ENCODE peak calls at places on chromosomes 12 and 14, in four cellular contexts. One of them, this sample, is unnamed. For H3K4me1, the result is how much of the 10 kb centered on the place peaks cover.

GRCh38 chr14:65224799-65225198 is 122.5 kb upstream of the MAX start:
- DNase-seq in A549: no peak
- DNase-seq in fibroblast of lung: no peak
- DNase-seq in Caco-2: no peak
- DNase-seq in this sample: no peak

GRCh38 chr12:105204916-105205315 is 31.1 kb downstream of the APPL2 start:
- DNase-seq in A549: no peak
- DNase-seq in fibroblast of lung: no peak
- DNase-seq in Caco-2: no peak
- DNase-seq in this sample: no peak

GRCh38 chr12:72388322-72388721 is 116.2 kb downstream of the TRHDE start:
- DNase-seq in A549: no peak
- DNase-seq in fibroblast of lung: no peak
- DNase-seq in Caco-2: no peak
- DNase-seq in this sample: no peak

GRCh38 chr12:45913631-45914030 is 76.7 kb downstream of the SCAF11 start:
- DNase-seq in A549: no peak
- DNase-seq in fibroblast of lung: no peak
- DNase-seq in Caco-2: no peak
- DNase-seq in this sample: peak

GRCh38 chr12:6968426-6968825 is 2.0 kb downstream of the PHB2 start:
- DNase-seq in A549: no peak
- DNase-seq in fibroblast of lung: no peak
- DNase-seq in Caco-2: no peak
- DNase-seq in this sample: no peak

GRCh38 chr14:102675396-102675795 is 82.9 kb downstream of the RCOR1 start:
- DNase-seq in A549: no peak
- DNase-seq in fibroblast of lung: no peak
- DNase-seq in Caco-2: no peak
- DNase-seq in this sample: no peak

GRCh38 chr14:72555609-72556000 is 338.3 kb downstream of the DPF3 start:
- DNase-seq in A549: no peak
- DNase-seq in fibroblast of lung: no peak
- DNase-seq in Caco-2: no peak
- DNase-seq in this sample: no peak

GRCh38 chr12:10186299-10186698 is 7.5 kb downstream of the TMEM52B start:
- DNase-seq in A549: no peak
- DNase-seq in fibroblast of lung: no peak
- DNase-seq in Caco-2: no peak
- DNase-seq in this sample: no peak

GRCh38 chr12:19837543-19837942 is 398.3 kb downstream of the AEBP2 start:
- DNase-seq in A549: no peak
- DNase-seq in fibroblast of lung: no peak
- DNase-seq in Caco-2: no peak
- DNase-seq in this sample: no peak

GRCh38 chr12:1651946-1652345 is 22.9 kb downstream of the WNT5B start:
- DNase-seq in A549: no peak
- DNase-seq in fibroblast of lung: no peak
- DNase-seq in Caco-2: no peak
- DNase-seq in this sample: no peak

GRCh38 chr14:52954346-52955214 is 3.7 kb upstream of the FERMT2 start:
- DNase-seq in A549: no peak
- DNase-seq in fibroblast of lung: peak
- DNase-seq in Caco-2: no peak
- DNase-seq in this sample: no peak

GRCh38 chr12:12540261-12541013 is 22.2 kb downstream of the DUSP16 start:
- DNase-seq in A549: no peak
- DNase-seq in fibroblast of lung: no peak
- DNase-seq in Caco-2: no peak
- DNase-seq in this sample: no peak

GRCh38 chr14:24605435-24606190 is 3.9 kb downstream of the GZMH start:
- DNase-seq in A549: peak
- DNase-seq in fibroblast of lung: no peak
- DNase-seq in Caco-2: peak
- DNase-seq in this sample: peak

GRCh38 chr12:26870491-26871419 is 37.8 kb upstream of the ITPR2 start:
- DNase-seq in A549: no peak
- DNase-seq in fibroblast of lung: peak
- DNase-seq in Caco-2: no peak
- DNase-seq in this sample: peak

GRCh38 chr14:70822706-70823185 is 13.4 kb upstream of the MAP3K9 start:
- DNase-seq in A549: peak
- DNase-seq in fibroblast of lung: no peak
- DNase-seq in Caco-2: peak
- DNase-seq in this sample: peak

GRCh38 chr12:106341086-106341879 is 16.3 kb upstream of the POLR3B start:
- DNase-seq in A549: no peak
- DNase-seq in fibroblast of lung: no peak
- DNase-seq in Caco-2: no peak
- DNase-seq in this sample: no peak

GRCh38 chr14:22837750-22838538 is 1.6 kb downstream of the MMP14 start:
- DNase-seq in A549: no peak
- DNase-seq in fibroblast of lung: peak
- DNase-seq in Caco-2: no peak
- DNase-seq in this sample: no peak

GRCh38 chr12:13880613-13881012 is 100.8 kb downstream of the GRIN2B start:
- DNase-seq in A549: no peak
- DNase-seq in fibroblast of lung: no peak
- DNase-seq in Caco-2: no peak
- DNase-seq in this sample: no peak

GRCh38 chr12:9741726-9742125 is 8.8 kb upstream of the CLECL1 start:
- DNase-seq in A549: no peak
- DNase-seq in fibroblast of lung: no peak
- DNase-seq in Caco-2: no peak
- DNase-seq in this sample: no peak

GRCh38 chr14:38868415-38869290 is 234.4 kb downstream of the SEC23A start:
- DNase-seq in A549: no peak
- DNase-seq in fibroblast of lung: no peak
- DNase-seq in Caco-2: peak
- DNase-seq in this sample: no peak

GRCh38 chr12:12450043-12450451 is 93.2 kb downstream of the BORCS5 start:
- DNase-seq in A549: no peak
- DNase-seq in fibroblast of lung: no peak
- DNase-seq in Caco-2: no peak
- DNase-seq in this sample: no peak

GRCh38 chr12:107564946-107565345 is 120.7 kb upstream of the PWP1 start:
- DNase-seq in A549: no peak
- DNase-seq in fibroblast of lung: peak
- DNase-seq in Caco-2: no peak
- DNase-seq in this sample: peak

GRCh38 chr12:98399532-98399931 is 115.9 kb upstream of the TMPO start:
- DNase-seq in A549: peak
- DNase-seq in fibroblast of lung: peak
- DNase-seq in Caco-2: peak
- DNase-seq in this sample: no peak

DNA sequence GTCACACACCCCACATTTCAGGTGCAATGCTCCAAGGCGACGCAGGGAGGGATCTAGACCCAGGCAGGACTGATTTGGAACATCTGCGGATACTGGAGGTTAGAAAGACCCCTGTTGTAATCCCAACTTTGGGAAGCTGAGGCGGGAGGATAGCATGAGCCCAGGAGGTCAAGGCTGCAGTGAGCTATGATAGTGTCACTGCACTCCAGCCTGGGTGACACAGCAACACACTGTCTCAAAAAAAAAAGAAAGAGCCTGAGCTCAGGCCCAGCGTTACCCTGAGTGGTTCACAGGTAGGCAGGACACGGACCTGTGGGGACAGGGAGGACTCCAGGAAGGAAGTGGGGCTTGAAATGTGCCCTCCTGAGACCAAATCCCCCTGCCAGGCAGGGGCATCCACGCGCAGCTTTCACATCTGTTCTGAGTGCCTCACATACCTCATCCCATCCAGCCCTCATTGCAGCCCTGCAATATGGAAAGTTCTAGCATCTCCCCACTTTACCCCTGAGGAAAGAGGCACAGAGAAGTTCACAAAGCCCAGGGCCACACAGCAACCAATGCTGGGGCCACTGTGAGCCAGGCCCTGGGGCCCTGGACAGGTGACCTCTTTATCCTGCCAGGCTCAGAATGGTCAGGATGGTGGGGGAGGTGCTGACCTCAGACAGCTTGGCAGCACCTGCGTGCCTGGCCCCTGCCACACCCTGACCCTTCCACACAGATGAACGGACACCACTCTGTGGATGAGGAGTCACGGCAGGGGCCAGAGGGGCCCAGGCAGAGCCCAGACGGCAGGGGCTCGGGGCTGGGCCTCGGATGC is 34.1 kb downstream of the CCDC85C start:
- DNase-seq in A549: no peak
- DNase-seq in fibroblast of lung: no peak
- DNase-seq in Caco-2: no peak
- DNase-seq in this sample: no peak
- H3K4me1 ChIP-seq in A549: half or more
- H3K4me1 ChIP-seq in fibroblast of lung: under half
- H3K4me1 ChIP-seq in Caco-2: half or more
- H3K4me1 ChIP-seq in this sample: half or more

DNA sequence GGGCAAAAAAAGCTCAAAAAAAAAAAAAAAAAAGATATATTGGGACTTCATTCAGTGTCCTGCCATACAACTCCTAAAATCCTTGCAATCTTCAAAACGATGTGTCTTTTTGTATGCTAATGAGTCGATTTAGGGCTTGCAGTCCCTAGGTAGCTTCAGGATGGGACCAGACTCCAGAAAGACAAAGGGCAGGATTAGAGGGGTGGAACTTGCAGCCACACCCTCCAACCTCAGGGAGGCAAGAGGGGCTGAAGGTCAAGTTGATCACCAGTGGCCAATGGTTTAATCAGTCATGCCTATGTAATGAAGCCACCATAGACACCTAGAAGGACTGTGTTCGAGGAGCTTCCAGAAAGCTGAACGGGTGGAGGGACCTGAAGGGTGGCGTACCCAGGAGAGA is 29.3 kb downstream of the TEAD4 start:
- DNase-seq in A549: no peak
- DNase-seq in fibroblast of lung: no peak
- DNase-seq in Caco-2: no peak
- DNase-seq in this sample: no peak
- H3K4me1 ChIP-seq in A549: under half
- H3K4me1 ChIP-seq in fibroblast of lung: under half
- H3K4me1 ChIP-seq in Caco-2: under half
- H3K4me1 ChIP-seq in this sample: under half

GRCh38 chr14:104603623-104604401 is 760 bp downstream of the TMEM179 start:
- DNase-seq in A549: no peak
- DNase-seq in fibroblast of lung: no peak
- DNase-seq in Caco-2: no peak
- DNase-seq in this sample: no peak
- H3K4me1 ChIP-seq in A549: under half
- H3K4me1 ChIP-seq in fibroblast of lung: under half
- H3K4me1 ChIP-seq in Caco-2: under half
- H3K4me1 ChIP-seq in this sample: under half

DNA sequence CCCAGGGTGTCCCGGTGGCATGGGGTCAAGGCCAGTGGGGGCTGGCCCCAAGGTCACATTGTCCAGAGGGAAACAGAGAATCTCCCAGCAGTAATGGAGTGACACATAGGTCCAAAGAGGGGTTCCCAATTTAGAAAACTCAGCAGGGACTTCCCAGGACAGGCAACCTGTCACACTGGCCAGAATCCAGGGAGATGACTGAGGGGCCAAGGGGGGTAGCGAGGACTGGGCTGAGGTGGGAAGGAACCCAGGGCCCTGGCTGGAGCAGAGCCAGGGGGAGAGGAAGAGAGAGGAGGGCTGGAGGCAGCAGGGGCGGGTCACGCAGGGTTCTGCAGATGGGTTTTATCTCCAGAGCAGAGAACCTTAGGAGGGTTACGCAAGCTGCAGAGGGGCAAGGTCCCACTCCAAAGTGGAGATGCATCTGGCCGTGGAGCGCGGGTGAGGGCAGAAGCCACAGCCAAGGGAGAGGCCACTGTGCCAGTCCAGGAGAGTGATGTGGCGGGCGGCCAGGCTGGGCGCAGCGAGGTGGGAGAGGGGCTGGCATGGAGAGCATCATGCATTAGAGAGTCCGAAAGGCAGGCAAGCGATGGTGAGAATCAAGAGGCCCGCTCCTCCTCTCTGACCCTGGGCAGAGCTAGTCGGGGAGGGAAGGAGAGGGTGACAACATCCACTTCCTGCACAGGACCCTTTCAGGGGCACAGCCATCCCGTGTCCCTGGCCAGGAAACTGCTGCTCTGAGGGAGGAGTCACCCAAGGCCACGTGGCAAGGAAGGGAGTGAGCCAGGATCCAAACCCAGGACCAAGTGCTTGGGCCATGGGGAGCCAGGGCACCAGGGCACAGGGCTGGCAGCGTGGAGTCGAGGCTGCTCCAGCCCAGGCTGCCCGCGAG is 29.0 kb downstream of the NCOR2 start:
- DNase-seq in A549: no peak
- DNase-seq in fibroblast of lung: no peak
- DNase-seq in Caco-2: no peak
- DNase-seq in this sample: peak
- H3K4me1 ChIP-seq in A549: half or more
- H3K4me1 ChIP-seq in fibroblast of lung: under half
- H3K4me1 ChIP-seq in Caco-2: under half
- H3K4me1 ChIP-seq in this sample: half or more

GRCh38 chr12:54374555-54375257 is 9.8 kb downstream of the ZNF385A start:
- DNase-seq in A549: no peak
- DNase-seq in fibroblast of lung: no peak
- DNase-seq in Caco-2: no peak
- DNase-seq in this sample: peak

GRCh38 chr12:54373619-54374554 is 9.6 kb upstream of the GPR84 start:
- DNase-seq in A549: no peak
- DNase-seq in fibroblast of lung: no peak
- DNase-seq in Caco-2: no peak
- DNase-seq in this sample: no peak

GRCh38 chr12:54377797-54378515 is 6.6 kb downstream of the ZNF385A start:
- DNase-seq in A549: no peak
- DNase-seq in fibroblast of lung: no peak
- DNase-seq in Caco-2: no peak
- DNase-seq in this sample: no peak

GRCh38 chr12:54376596-54377468 is 7.7 kb downstream of the ZNF385A start:
- DNase-seq in A549: no peak
- DNase-seq in fibroblast of lung: no peak
- DNase-seq in Caco-2: no peak
- DNase-seq in this sample: no peak

DNA sequence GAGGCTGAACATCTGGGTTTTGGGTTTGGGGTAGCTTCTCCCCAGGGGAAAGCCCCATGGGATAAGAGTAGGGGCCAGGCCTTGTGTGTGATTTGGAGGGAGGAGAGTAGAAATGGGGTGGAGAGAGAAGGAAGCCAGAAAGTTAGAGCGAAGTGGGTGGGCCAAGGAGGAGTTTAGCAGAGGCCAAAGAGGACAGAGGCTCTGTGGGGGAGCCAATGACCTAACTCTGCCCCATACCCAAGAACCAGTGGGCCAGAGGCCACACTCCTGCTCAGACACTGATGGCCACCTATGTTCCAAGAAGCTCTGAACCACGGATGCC is 9.3 kb downstream of the ZNF385A start:
- DNase-seq in A549: no peak
- DNase-seq in fibroblast of lung: no peak
- DNase-seq in Caco-2: no peak
- DNase-seq in this sample: no peak
- H3K4me1 ChIP-seq in A549: half or more
- H3K4me1 ChIP-seq in fibroblast of lung: under half
- H3K4me1 ChIP-seq in Caco-2: under half
- H3K4me1 ChIP-seq in this sample: half or more

DNA sequence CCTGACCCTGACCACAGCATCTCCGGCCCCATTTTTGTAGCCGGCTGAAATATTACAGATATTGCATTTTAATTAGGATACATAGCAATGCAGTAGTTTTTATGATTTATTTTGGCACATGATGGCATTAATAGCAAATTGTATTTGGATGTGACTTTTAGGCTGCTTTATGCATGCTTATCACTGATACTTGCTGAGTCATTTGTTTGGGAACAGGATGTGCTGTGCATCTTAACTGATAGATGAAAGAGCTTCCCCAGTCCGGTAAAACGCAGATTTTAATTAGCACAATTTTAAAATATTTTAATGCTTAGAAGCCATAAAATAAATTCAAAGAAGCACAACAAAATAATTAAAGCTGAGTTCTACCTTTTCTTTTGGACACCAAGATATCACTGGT is 90.7 kb downstream of the OTOGL start:
- DNase-seq in A549: no peak
- DNase-seq in fibroblast of lung: peak
- DNase-seq in Caco-2: no peak
- DNase-seq in this sample: no peak
- H3K4me1 ChIP-seq in A549: under half
- H3K4me1 ChIP-seq in fibroblast of lung: under half
- H3K4me1 ChIP-seq in Caco-2: under half
- H3K4me1 ChIP-seq in this sample: under half

This sample was measured in BE2C.